ENCODE peak calls at places on chromosomes 1 and 21, in seven cellular contexts. M is lower lobe of right lung; A is Right ventricle myocardium superior; S is memory B cell; X is mucosa of descending colon; I is activated CD8-positive, alpha-beta memory T cell treated with anti-CD3 and anti-CD28 coated beads, Interleukin-2, amount 10 ng/mL, durations not matched to agents 7 days and 5 days; D is natural killer cell. W is an unnamed sample.

GRCh38 chr1:47147047-47147785 is 10.0 kb downstream of the CYP4A22 start:
- ATAC-seq in M (no peak), A (no peak), S (no peak), X (no peak), I (no peak), D (no peak), W (no peak)

GRCh38 chr1:181504294-181505115 is 21.2 kb downstream of the CACNA1E start:
- ATAC-seq in M (no peak), A (no peak), S (peak; percentile 72), X (peak; percentile 23), I (peak; percentile 39), D (no peak), W (no peak)

GRCh38 chr1:158324375-158324774 is 7.0 kb downstream of the CD1B start:
- ATAC-seq in M (no peak), A (no peak), S (no peak), X (no peak), I (no peak), D (no peak), W (no peak)

GRCh38 chr1:156480015-156480368 is 20.6 kb downstream of the MEF2D start:
- ATAC-seq in M (peak; percentile 14), A (no peak), S (peak; percentile 16), X (no peak), I (no peak), D (no peak), W (no peak)

GRCh38 chr1:201624741-201625646 is 86.1 kb downstream of the NAV1 start:
- ATAC-seq in M (peak; percentile 21), A (no peak), S (no peak), X (peak; percentile 51), I (no peak), D (no peak), W (no peak)

GRCh38 chr1:67580671-67581403 is 104.2 kb upstream of the GADD45A start:
- ATAC-seq in M (no peak), A (no peak), S (no peak), X (no peak), I (no peak), D (no peak), W (no peak)

GRCh38 chr1:27713139-27713725 is 12.5 kb upstream of the FAM76A start:
- ATAC-seq in M (no peak), A (no peak), S (no peak), X (no peak), I (no peak), D (no peak), W (no peak)

GRCh38 chr1:38046333-38046883 is at the start of gene POU3F1:
- ATAC-seq in M (no peak), A (no peak), S (peak; percentile 26), X (no peak), I (peak; percentile 25), D (peak; percentile 8), W (peak; percentile 0)

GRCh38 chr1:39926820-39927219 is 25.1 kb upstream of the MYCL start:
- ATAC-seq in M (peak; percentile 25), A (peak; percentile 47), S (no peak), X (no peak), I (no peak), D (no peak), W (peak; percentile 21)

GRCh38 chr1:22489823-22490222 is 38.2 kb downstream of the ZBTB40 start:
- ATAC-seq in M (no peak), A (no peak), S (no peak), X (no peak), I (no peak), D (no peak), W (no peak)

GRCh38 chr1:72140222-72140621 is 142.1 kb downstream of the NEGR1 start:
- ATAC-seq in M (no peak), A (no peak), S (no peak), X (no peak), I (no peak), D (no peak), W (no peak)

GRCh38 chr1:26346274-26347033 is 7.5 kb downstream of the CRYBG2 start:
- ATAC-seq in M (no peak), A (no peak), S (no peak), X (no peak), I (no peak), D (no peak), W (no peak)

GRCh38 chr1:243413431-243414151 is 157.8 kb downstream of the SDCCAG8 start:
- ATAC-seq in M (no peak), A (no peak), S (peak; percentile 35), X (no peak), I (no peak), D (no peak), W (no peak)

GRCh38 chr1:91476538-91477217 is 24.0 kb upstream of the CDC7 start:
- ATAC-seq in M (no peak), A (peak; percentile 66), S (no peak), X (peak; percentile 34), I (no peak), D (no peak), W (no peak)

GRCh38 chr1:162003061-162003824 is 20.4 kb downstream of the OLFML2B start:
- ATAC-seq in M (peak; percentile 21), A (peak; percentile 24), S (no peak), X (peak; percentile 38), I (no peak), D (no peak), W (no peak)

GRCh38 chr1:182634306-182635072 is 30.3 kb upstream of the RGS16 start:
- ATAC-seq in M (no peak), A (no peak), S (no peak), X (no peak), I (no peak), D (no peak), W (no peak)

GRCh38 chr1:20279507-20279906 is 11.2 kb upstream of the VWA5B1 start:
- ATAC-seq in M (no peak), A (no peak), S (peak; percentile 52), X (peak; percentile 85), I (no peak), D (no peak), W (peak; percentile 85)

GRCh38 chr1:152115344-152115743 is at the start of gene TCHH:
- ATAC-seq in M (no peak), A (no peak), S (no peak), X (no peak), I (no peak), D (no peak), W (no peak)

GRCh38 chr1:236760986-236761385 is 34.1 kb upstream of the MTR start:
- ATAC-seq in M (no peak), A (peak; percentile 16), S (no peak), X (no peak), I (no peak), D (no peak), W (no peak)

GRCh38 chr21:40686526-40686925 is 160.4 kb downstream of the DSCAM start:
- ATAC-seq in M (no peak), A (no peak), S (no peak), X (no peak), I (no peak), D (no peak), W (no peak)

GRCh38 chr1:225517697-225518096 is 89.9 kb upstream of the LBR start:
- ATAC-seq in M (no peak), A (no peak), S (no peak), X (no peak), I (no peak), D (no peak), W (no peak)

GRCh38 chr1:245156041-245156735 is 1.4 kb downstream of the KIF26B start:
- ATAC-seq in M (peak; percentile 95), A (peak; percentile 89), S (peak; percentile 83), X (peak; percentile 97), I (peak; percentile 96), D (peak; percentile 75), W (peak; percentile 97)

GRCh38 chr1:70295737-70296136 is 58.8 kb downstream of the ANKRD13C start:
- ATAC-seq in M (no peak), A (no peak), S (no peak), X (no peak), I (no peak), D (no peak), W (no peak)

GRCh38 chr1:53573522-53573921 is 114.3 kb downstream of the DMRTB1 start:
- ATAC-seq in M (no peak), A (no peak), S (no peak), X (no peak), I (no peak), D (no peak), W (no peak)

GRCh38 chr1:88237026-88237425 is 447.0 kb upstream of the PKN2 start:
- ATAC-seq in M (no peak), A (no peak), S (no peak), X (no peak), I (no peak), D (no peak), W (no peak)

GRCh38 chr1:97174039-97174704 is 452.6 kb downstream of the PTBP2 start:
- ATAC-seq in M (no peak), A (no peak), S (no peak), X (no peak), I (no peak), D (no peak), W (no peak)

GRCh38 chr1:23020731-23021130 is 1.5 kb downstream of the KDM1A start:
- ATAC-seq in M (no peak), A (no peak), S (no peak), X (no peak), I (no peak), D (no peak), W (no peak)

GRCh38 chr1:33443067-33443704 is 12.3 kb upstream of the PHC2 start:
- ATAC-seq in M (no peak), A (no peak), S (no peak), X (no peak), I (no peak), D (no peak), W (no peak)

W was measured in esophagus mucosa.